ENCODE peak calls at places on chromosomes 3 and 15, in eight cellular contexts. V is Ammon's horn, O is IMR-90, G is dermis blood vessel endothelial cell, Q is endodermal cell, A is NCI-H1436, K is amniotic epithelial cell, U is lower lobe of right lung. D is an unnamed sample.

GRCh38 chr15:76894174-76894573 is 11.0 kb downstream of the SCAPER start:
- DNase-seq in Q (no peak), O (no peak), G (no peak), U (no peak), A (no peak), K (no peak), V (no peak), D (no peak)

GRCh38 chr3:43906847-43907507 is 216.2 kb downstream of the ABHD5 start:
- DNase-seq in V (peak), U (no peak), G (no peak), Q (no peak), O (no peak), A (no peak), K (no peak), D (no peak)

GRCh38 chr3:171813897-171814460 is 3.7 kb upstream of the PLD1 start:
- DNase-seq in G (no peak), A (no peak), U (no peak), K (peak), Q (no peak), V (no peak), O (no peak), D (no peak)

GRCh38 chr3:192409838-192410683 is 317.3 kb downstream of the FGF12 start:
- DNase-seq in Q (peak), O (no peak), K (no peak), G (peak), A (no peak), U (no peak), V (peak), D (no peak)

GRCh38 chr3:38247366-38248035 is 18.1 kb upstream of the SLC22A13 start:
- DNase-seq in Q (no peak), V (peak), O (peak), U (no peak), G (peak), K (peak), A (no peak), D (peak)

GRCh38 chr15:58921267-58921666 is 12.2 kb downstream of the SLTM start:
- DNase-seq in O (peak), G (no peak), A (no peak), K (no peak), U (no peak), Q (no peak), V (no peak), D (no peak)

GRCh38 chr3:29763115-29763514 is 482.2 kb downstream of the RBMS3 start:
- DNase-seq in O (no peak), U (no peak), Q (no peak), K (no peak), A (no peak), V (no peak), G (no peak), D (no peak)

GRCh38 chr3:14267976-14268375 is 89.4 kb downstream of the LSM3 start:
- DNase-seq in Q (no peak), O (no peak), K (no peak), G (no peak), U (no peak), V (no peak), A (no peak), D (no peak)

GRCh38 chr3:54957711-54958110 is 29.9 kb upstream of the LRTM1 start:
- DNase-seq in V (no peak), O (peak), K (peak), U (no peak), Q (no peak), G (no peak), A (no peak), D (peak)

GRCh38 chr15:75171408-75171807 is 30.3 kb upstream of the C15orf39 start:
- DNase-seq in K (peak), G (peak), A (no peak), O (peak), U (no peak), V (no peak), Q (no peak), D (peak)

GRCh38 chr15:70195171-70195807 is 97.6 kb upstream of the TLE3 start:
- DNase-seq in Q (no peak), U (no peak), A (no peak), K (no peak), G (no peak), V (no peak), O (no peak), D (no peak)

GRCh38 chr3:52119826-52120225 is 34.4 kb downstream of the POC1A start:
- DNase-seq in V (no peak), K (no peak), G (no peak), A (no peak), Q (no peak), U (peak), O (no peak), D (no peak)

GRCh38 chr15:42152196-42152920 is 4.1 kb downstream of the PLA2G4F start:
- DNase-seq in G (no peak), O (no peak), A (no peak), Q (peak), U (peak), V (peak), K (no peak), D (no peak)

GRCh38 chr3:14444380-14444779 is 42.0 kb downstream of the SLC6A6 start:
- DNase-seq in A (no peak), K (no peak), O (no peak), G (no peak), U (no peak), Q (no peak), V (no peak), D (no peak)

GRCh38 chr15:42405876-42406482 is 46.7 kb downstream of the CAPN3 start:
- DNase-seq in K (no peak), Q (no peak), G (no peak), V (peak), U (no peak), O (no peak), A (no peak), D (no peak)

GRCh38 chr3:43581343-43581742 is 40.5 kb downstream of the ANO10 start:
- DNase-seq in U (no peak), K (no peak), G (no peak), A (no peak), Q (no peak), O (peak), V (no peak), D (no peak)